ENCODE peak calls at places on chromosomes 11 and 22, in four cellular contexts. M is K562, J is HepG2, X is GM12878. P is an unnamed sample.

GRCh38 chr22:22968366-22968765 is 80.8 kb downstream of the IGLL5 start:
- DNase-seq in J (no peak), M (no peak), X (no peak), P (no peak)

GRCh38 chr11:19076744-19077589 is 16.4 kb upstream of the MRGPRX2 start:
- DNase-seq in X (no peak), J (peak), M (peak), P (peak)

GRCh38 chr22:50529416-50530279 is at the start of gene TYMP:
- DNase-seq in X (no peak), J (peak), M (no peak), P (no peak)

GRCh38 chr11:105738972-105739574 is 129.2 kb downstream of the GRIA4 start:
- DNase-seq in M (no peak), X (no peak), J (no peak), P (peak)

GRCh38 chr11:118263694-118264567 is at the start of gene MPZL2:
- DNase-seq in X (no peak), J (peak), M (no peak), P (no peak)

GRCh38 chr11:64518928-64519327 is 72.1 kb upstream of the SLC22A12 start:
- DNase-seq in M (no peak), X (no peak), J (no peak), P (no peak)

GRCh38 chr11:94623120-94623735 is 56.1 kb downstream of the PIWIL4 start:
- DNase-seq in M (peak), J (peak), X (peak), P (peak)

GRCh38 chr11:129270471-129270870 is 78.3 kb upstream of the ARHGAP32 start:
- DNase-seq in X (no peak), M (no peak), J (no peak), P (no peak)

GRCh38 chr11:63882555-63883242 is 34.3 kb downstream of the RCOR2 start:
- DNase-seq in X (no peak), J (no peak), M (no peak), P (peak)

GRCh38 chr11:19607656-19608360 is 104.8 kb upstream of the NAV2 start:
- DNase-seq in M (no peak), J (no peak), X (no peak), P (no peak)

GRCh38 chr11:19803506-19803998 is 90.9 kb downstream of the NAV2 start:
- DNase-seq in J (no peak), M (no peak), X (no peak), P (no peak)

GRCh38 chr11:43359432-43359818 is 705 bp downstream of the TTC17 start:
- DNase-seq in J (peak), X (peak), M (no peak), P (peak)

GRCh38 chr11:66070604-66071325 is 693 bp downstream of the PACS1 start:
- DNase-seq in M (peak), J (no peak), X (no peak), P (peak)

GRCh38 chr22:35835998-35836691 is 118.5 kb downstream of the APOL5 start:
- DNase-seq in J (peak), X (no peak), M (no peak), P (peak)

GRCh38 chr11:101880208-101880607 is 34.6 kb upstream of the CEP126 start:
- DNase-seq in X (no peak), M (no peak), J (peak), P (peak)

GRCh38 chr11:125514336-125515101 is 18.5 kb upstream of the FEZ1 start:
- DNase-seq in X (peak), J (no peak), M (no peak), P (peak)

GRCh38 chr22:35592418-35592967 is 24.6 kb downstream of the MB start:
- DNase-seq in M (no peak), X (no peak), J (no peak), P (no peak)

GRCh38 chr11:107468596-107468995 is 11.0 kb upstream of the CWF19L2 start:
- DNase-seq in M (peak), J (no peak), X (no peak), P (peak)

GRCh38 chr11:131025020-131025419 is 108.7 kb upstream of the SNX19 start:
- DNase-seq in M (no peak), J (peak), X (no peak), P (peak)

GRCh38 chr11:123475478-123475877 is 45.4 kb downstream of the GRAMD1B start:
- DNase-seq in X (no peak), M (no peak), J (no peak), P (peak)

GRCh38 chr11:84558085-84558905 is 1068.8 kb downstream of the DLG2 start:
- DNase-seq in X (no peak), M (peak), J (peak), P (peak)

GRCh38 chr22:27139935-27140493 is 482.6 kb downstream of the MIAT start:
- DNase-seq in J (no peak), X (no peak), M (no peak), P (peak)

GRCh38 chr11:14722507-14722906 is 78.9 kb downstream of the PDE3B start:
- DNase-seq in M (no peak), X (no peak), J (no peak), P (no peak)

GRCh38 chr22:22037740-22038139 is 55.2 kb upstream of the TOP3B start:
- DNase-seq in J (peak), M (peak), X (no peak), P (no peak)

GRCh38 chr11:44773351-44773965 is 46.7 kb downstream of the TSPAN18 start:
- DNase-seq in J (no peak), M (no peak), X (no peak), P (no peak)

GRCh38 chr11:34105957-34106504 is 602 bp downstream of the NAT10 start:
- DNase-seq in X (no peak), J (peak), M (no peak), P (peak)

GRCh38 chr11:111438846-111439520 is 59.9 kb upstream of the POU2AF1 start:
- DNase-seq in X (no peak), J (no peak), M (no peak), P (no peak)

GRCh38 chr11:111438168-111438567 is 59.1 kb upstream of the POU2AF1 start:
- DNase-seq in J (no peak), M (no peak), X (no peak), P (no peak)

GRCh38 chr11:111440416-111441205 is 61.5 kb upstream of the POU2AF1 start:
- DNase-seq in X (no peak), M (no peak), J (no peak), P (no peak)

GRCh38 chr11:111439905-111440304 is 60.8 kb upstream of the POU2AF1 start:
- DNase-seq in M (no peak), J (no peak), X (no peak), P (no peak)

DNA sequence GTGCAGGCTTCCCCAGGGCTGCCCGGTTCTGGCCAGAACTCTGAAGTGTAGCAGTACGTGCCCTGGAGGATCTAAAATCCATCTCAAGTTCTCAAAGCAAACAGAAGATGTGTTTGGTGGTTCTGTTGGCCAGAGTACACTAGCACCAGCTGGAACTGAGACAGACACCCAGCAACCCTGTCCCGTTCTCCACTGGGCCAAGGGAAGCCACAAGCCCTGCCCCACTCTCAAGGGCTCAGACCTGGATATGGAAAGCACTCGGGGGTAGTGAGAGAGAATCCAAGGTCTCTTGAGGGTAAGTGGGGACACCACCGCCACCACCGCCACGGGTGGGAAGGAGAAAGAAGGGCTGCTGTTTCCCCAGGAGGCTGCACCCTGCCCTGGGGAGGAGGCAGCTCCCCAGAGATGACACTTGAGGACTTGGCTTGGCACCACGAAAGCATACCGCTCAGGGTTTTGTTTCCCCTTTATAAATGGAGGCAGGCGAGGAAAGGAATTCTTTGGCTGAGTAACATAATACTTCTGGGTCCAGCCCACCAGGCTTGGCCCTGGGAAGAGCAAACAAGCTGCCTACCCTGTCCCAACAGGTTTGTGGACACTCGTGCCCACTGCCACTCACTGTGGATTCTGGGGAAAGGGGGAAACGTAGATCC is 56.1 kb upstream of the POU2AF1 start:
- DNase-seq in M (no peak), J (no peak), X (no peak), P (no peak)
- TF ChIP-seq NFIC in M (no peak), J (no peak), X (no peak), P (no peak)

DNA sequence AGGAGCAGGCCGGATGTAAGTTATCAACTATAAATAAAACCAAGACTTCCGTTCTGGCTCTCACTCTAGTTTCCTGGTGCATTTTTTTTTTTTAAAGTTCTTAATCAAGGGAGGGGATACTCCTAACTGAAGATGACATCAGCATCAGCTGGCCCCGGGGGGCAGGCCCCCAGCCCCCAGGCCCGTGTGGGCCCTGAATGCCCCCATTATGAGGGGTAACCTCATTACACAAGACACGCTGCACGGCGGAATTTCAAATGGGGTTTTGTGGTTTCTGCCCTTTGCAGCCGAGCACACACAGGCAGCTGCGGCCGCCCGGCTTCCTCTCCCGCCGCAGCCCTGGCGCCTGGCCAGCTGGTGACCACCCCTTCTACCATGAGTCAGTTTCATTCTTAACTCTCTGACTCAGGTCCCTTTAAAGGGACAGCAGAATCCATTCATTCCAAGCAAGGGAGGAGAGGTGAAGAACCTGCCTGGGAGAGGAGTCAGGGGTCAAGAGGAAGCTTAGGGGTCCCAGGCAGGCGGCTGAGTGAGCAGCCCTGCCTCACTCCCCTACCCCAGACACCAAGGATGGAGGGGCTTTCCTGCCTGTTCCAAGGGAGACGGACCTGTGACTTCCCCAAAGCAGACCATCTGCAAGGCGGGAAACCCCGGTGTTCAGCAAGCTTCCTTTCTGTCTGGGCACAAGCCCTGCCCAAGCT is 3.4 kb downstream of the MYEOV start:
- DNase-seq in X (peak), J (peak), M (peak), P (peak)
- TF ChIP-seq TAF1 in X (no peak), J (no peak), M (peak), P (no peak)

GRCh38 chr22:45997077-45997774 is 20.3 kb upstream of the WNT7B start:
- DNase-seq in X (no peak), M (peak), J (no peak), P (no peak)
- TF ChIP-seq CHD2 in X (no peak), M (no peak), J (no peak), P (peak)

GRCh38 chr11:61032824-61033223 is 61.3 kb downstream of the CD6 start:
- DNase-seq in X (no peak), M (no peak), J (no peak), P (no peak)
- TF ChIP-seq NFIC in X (no peak), M (no peak), J (no peak), P (no peak)

GRCh38 chr22:18056161-18056666 is 21.6 kb upstream of the PEX26 start:
- DNase-seq in X (no peak), M (peak), J (peak), P (peak)
- TF ChIP-seq TAF1 in X (no peak), M (no peak), J (no peak), P (no peak)

GRCh38 chr22:32836286-32836859 is 34.9 kb downstream of the TIMP3 start:
- DNase-seq in J (peak), M (peak), X (no peak), P (peak)
- TF ChIP-seq CHD2 in J (no peak), M (no peak), X (no peak), P (no peak)

DNA sequence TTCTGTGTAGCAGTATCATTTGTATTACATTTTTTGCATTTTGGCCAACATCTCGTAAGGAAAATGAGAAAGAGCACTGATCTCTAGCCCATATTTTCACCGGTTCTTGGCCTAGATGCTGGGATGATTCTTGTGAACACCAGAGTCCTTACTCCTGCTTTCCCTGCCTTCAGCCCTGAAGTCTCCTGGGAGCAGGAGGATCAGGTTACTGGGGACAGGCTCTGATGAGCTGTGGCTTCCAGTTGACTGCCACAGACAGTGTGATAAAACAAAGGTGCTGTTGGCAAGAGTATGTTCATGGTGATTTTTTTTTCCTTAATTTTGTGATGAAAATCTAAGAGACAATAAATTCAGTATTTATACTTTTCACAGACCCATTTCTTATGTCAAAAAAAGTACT is 34.2 kb upstream of the ADSL start:
- DNase-seq in J (no peak), M (no peak), X (no peak), P (no peak)
- TF ChIP-seq NFIC in J (no peak), M (no peak), X (no peak), P (no peak)

DNA sequence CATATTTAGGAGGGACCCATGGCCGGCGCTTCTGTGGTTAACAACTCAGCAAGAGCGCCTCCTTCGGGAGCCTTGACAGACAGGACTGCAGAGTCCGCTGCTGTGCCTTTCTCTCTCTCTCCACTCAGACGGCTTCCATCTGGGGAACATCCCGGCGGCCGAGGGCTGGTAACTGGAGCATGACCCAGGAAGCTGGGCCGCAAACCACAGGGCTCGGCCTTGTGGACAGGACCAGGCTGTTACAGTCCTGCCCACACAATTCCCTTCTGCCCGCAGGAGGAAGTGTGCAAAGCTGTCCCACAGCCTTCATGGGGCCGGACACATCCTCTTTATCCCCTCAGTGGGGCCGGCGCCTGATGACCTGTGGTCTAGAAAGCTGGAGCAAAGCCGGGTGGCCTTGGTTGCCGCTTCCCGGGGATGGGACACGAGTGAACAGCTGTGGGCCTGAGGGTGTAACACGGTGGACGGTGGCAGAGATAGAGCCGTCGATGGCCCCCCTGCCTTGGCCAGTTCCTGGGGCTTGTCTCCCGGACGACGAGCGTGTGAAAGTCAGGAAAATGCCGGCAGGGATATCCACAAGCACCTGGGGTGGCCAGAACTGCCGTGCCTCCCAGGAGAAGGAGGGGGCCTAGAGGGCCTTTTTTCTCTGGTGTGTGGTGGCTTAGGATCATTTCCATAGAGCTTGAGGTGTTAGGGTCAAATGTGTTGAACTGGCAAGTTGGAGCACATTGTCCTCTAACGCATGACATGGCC is 50.1 kb downstream of the FBLN1 start:
- DNase-seq in J (no peak), M (no peak), X (no peak), P (peak)
- TF ChIP-seq TAF1 in J (no peak), M (no peak), X (no peak), P (no peak)

GRCh38 chr11:16186680-16187079 is 169.7 kb downstream of the SOX6 start:
- DNase-seq in M (no peak), X (no peak), J (no peak), P (no peak)
- TF ChIP-seq CHD2 in M (no peak), X (no peak), J (no peak), P (no peak)

GRCh38 chr11:67700548-67701262 is 26.3 kb upstream of the ALDH3B2 start:
- DNase-seq in J (no peak), M (no peak), X (no peak), P (no peak)
- TF ChIP-seq NFIC in J (no peak), M (no peak), X (no peak), P (no peak)